ENCODE peak calls at places on chromosomes 16 and 17, in five cellular contexts. One of them, this sample, is unnamed.

GRCh38 chr16:65121870-65122723 is at the start of gene CDH11:
- DNase-seq in neural progenitor cell: peak
- DNase-seq in A549: no peak
- DNase-seq in PC-9: no peak
- DNase-seq in fibroblast of lung: peak
- DNase-seq in this sample: no peak

GRCh38 chr16:24572069-24572468 is 32.7 kb downstream of the RBBP6 start:
- DNase-seq in fibroblast of lung: no peak
- DNase-seq in A549: no peak
- DNase-seq in PC-9: no peak
- DNase-seq in neural progenitor cell: no peak
- DNase-seq in this sample: no peak

GRCh38 chr17:57995076-57995956 is 7.3 kb upstream of the VEZF1 start:
- DNase-seq in fibroblast of lung: peak
- DNase-seq in A549: peak
- DNase-seq in neural progenitor cell: peak
- DNase-seq in PC-9: peak
- DNase-seq in this sample: peak

GRCh38 chr17:81394831-81395599 is at the start of gene BAHCC1:
- DNase-seq in A549: peak
- DNase-seq in neural progenitor cell: peak
- DNase-seq in PC-9: peak
- DNase-seq in fibroblast of lung: peak
- DNase-seq in this sample: peak

GRCh38 chr17:77863814-77864161 is 94.7 kb upstream of the TNRC6C start:
- DNase-seq in A549: no peak
- DNase-seq in PC-9: no peak
- DNase-seq in neural progenitor cell: no peak
- DNase-seq in fibroblast of lung: no peak
- DNase-seq in this sample: no peak

GRCh38 chr17:20267459-20267842 is 199.9 kb downstream of the LGALS9B start:
- DNase-seq in PC-9: no peak
- DNase-seq in A549: no peak
- DNase-seq in neural progenitor cell: no peak
- DNase-seq in fibroblast of lung: no peak
- DNase-seq in this sample: peak

GRCh38 chr16:19252904-19253303 is 32.6 kb upstream of the CLEC19A start:
- DNase-seq in PC-9: no peak
- DNase-seq in A549: no peak
- DNase-seq in fibroblast of lung: no peak
- DNase-seq in neural progenitor cell: no peak
- DNase-seq in this sample: no peak

GRCh38 chr17:45320349-45320930 is 3.6 kb upstream of the MAP3K14 start:
- DNase-seq in neural progenitor cell: no peak
- DNase-seq in fibroblast of lung: peak
- DNase-seq in A549: no peak
- DNase-seq in PC-9: peak
- DNase-seq in this sample: no peak

GRCh38 chr16:82741073-82741615 is 114.4 kb downstream of the CDH13 start:
- DNase-seq in fibroblast of lung: no peak
- DNase-seq in neural progenitor cell: no peak
- DNase-seq in PC-9: no peak
- DNase-seq in A549: no peak
- DNase-seq in this sample: no peak

GRCh38 chr16:86608301-86608747 is 30.0 kb downstream of the FOXL1 start:
- DNase-seq in PC-9: no peak
- DNase-seq in A549: no peak
- DNase-seq in fibroblast of lung: peak
- DNase-seq in neural progenitor cell: no peak
- DNase-seq in this sample: no peak

GRCh38 chr17:67059372-67059771 is 15.0 kb downstream of the CACNG1 start:
- DNase-seq in PC-9: no peak
- DNase-seq in fibroblast of lung: no peak
- DNase-seq in neural progenitor cell: no peak
- DNase-seq in A549: no peak
- DNase-seq in this sample: peak

GRCh38 chr17:17096438-17097178 is 54.4 kb downstream of the MPRIP start:
- DNase-seq in PC-9: no peak
- DNase-seq in A549: no peak
- DNase-seq in fibroblast of lung: peak
- DNase-seq in neural progenitor cell: no peak
- DNase-seq in this sample: no peak

GRCh38 chr16:21598676-21599157 is 660 bp upstream of the METTL9 start:
- DNase-seq in A549: no peak
- DNase-seq in fibroblast of lung: no peak
- DNase-seq in neural progenitor cell: no peak
- DNase-seq in PC-9: peak
- DNase-seq in this sample: no peak

GRCh38 chr16:66948034-66948821 is 12.8 kb upstream of the CES3 start:
- DNase-seq in A549: no peak
- DNase-seq in neural progenitor cell: no peak
- DNase-seq in PC-9: no peak
- DNase-seq in fibroblast of lung: no peak
- DNase-seq in this sample: no peak

GRCh38 chr16:66950971-66951790 is 9.9 kb upstream of the CES3 start:
- DNase-seq in neural progenitor cell: no peak
- DNase-seq in fibroblast of lung: no peak
- DNase-seq in A549: no peak
- DNase-seq in PC-9: no peak
- DNase-seq in this sample: no peak

GRCh38 chr16:66950437-66950836 is 10.6 kb upstream of the CES3 start:
- DNase-seq in neural progenitor cell: no peak
- DNase-seq in fibroblast of lung: no peak
- DNase-seq in A549: no peak
- DNase-seq in PC-9: no peak
- DNase-seq in this sample: no peak

GRCh38 chr16:66947302-66948033 is 12.2 kb downstream of the CES2 start:
- DNase-seq in A549: peak
- DNase-seq in PC-9: peak
- DNase-seq in fibroblast of lung: peak
- DNase-seq in neural progenitor cell: peak
- DNase-seq in this sample: peak

GRCh38 chr16:66949472-66949871 is 11.6 kb upstream of the CES3 start:
- DNase-seq in A549: no peak
- DNase-seq in neural progenitor cell: no peak
- DNase-seq in fibroblast of lung: no peak
- DNase-seq in PC-9: no peak
- DNase-seq in this sample: no peak
- H3K4me2 ChIP-seq in A549: no peak
- H3K4me2 ChIP-seq in neural progenitor cell: no peak
- H3K4me2 ChIP-seq in fibroblast of lung: no peak
- H3K4me2 ChIP-seq in PC-9: no peak
- H3K4me2 ChIP-seq in this sample: no peak

GRCh38 chr17:38418069-38418692 is 10.1 kb upstream of the ARHGAP23 start:
- DNase-seq in PC-9: no peak
- DNase-seq in neural progenitor cell: no peak
- DNase-seq in A549: no peak
- DNase-seq in fibroblast of lung: no peak
- DNase-seq in this sample: no peak

GRCh38 chr17:38417210-38417951 is 10.9 kb upstream of the ARHGAP23 start:
- DNase-seq in neural progenitor cell: no peak
- DNase-seq in fibroblast of lung: no peak
- DNase-seq in A549: no peak
- DNase-seq in PC-9: no peak
- DNase-seq in this sample: no peak

GRCh38 chr17:38418693-38419507 is 9.4 kb upstream of the ARHGAP23 start:
- DNase-seq in A549: no peak
- DNase-seq in neural progenitor cell: peak
- DNase-seq in fibroblast of lung: no peak
- DNase-seq in PC-9: no peak
- DNase-seq in this sample: peak

GRCh38 chr17:38416840-38417209 is 11.4 kb upstream of the ARHGAP23 start:
- DNase-seq in A549: no peak
- DNase-seq in PC-9: no peak
- DNase-seq in neural progenitor cell: no peak
- DNase-seq in fibroblast of lung: no peak
- DNase-seq in this sample: peak

GRCh38 chr17:38415250-38416194 is 12.7 kb upstream of the ARHGAP23 start:
- DNase-seq in PC-9: peak
- DNase-seq in fibroblast of lung: peak
- DNase-seq in neural progenitor cell: peak
- DNase-seq in A549: no peak
- DNase-seq in this sample: peak
- H3K4me3 ChIP-seq in PC-9: peak
- H3K4me3 ChIP-seq in fibroblast of lung: no peak
- H3K4me3 ChIP-seq in neural progenitor cell: peak
- H3K4me3 ChIP-seq in A549: peak
- H3K4me3 ChIP-seq in this sample: no peak

GRCh38 chr17:63960006-63960405 is 12.7 kb downstream of the SCN4A start:
- DNase-seq in neural progenitor cell: no peak
- DNase-seq in fibroblast of lung: no peak
- DNase-seq in PC-9: no peak
- DNase-seq in A549: no peak
- DNase-seq in this sample: no peak

GRCh38 chr17:63963123-63963522 is 9.6 kb downstream of the SCN4A start:
- DNase-seq in neural progenitor cell: no peak
- DNase-seq in A549: no peak
- DNase-seq in fibroblast of lung: no peak
- DNase-seq in PC-9: no peak
- DNase-seq in this sample: no peak

GRCh38 chr17:63961355-63962207 is 11.1 kb downstream of the SCN4A start:
- DNase-seq in neural progenitor cell: peak
- DNase-seq in PC-9: peak
- DNase-seq in fibroblast of lung: peak
- DNase-seq in A549: peak
- DNase-seq in this sample: peak

GRCh38 chr17:63962298-63962744 is 10.4 kb downstream of the SCN4A start:
- DNase-seq in fibroblast of lung: no peak
- DNase-seq in neural progenitor cell: no peak
- DNase-seq in A549: no peak
- DNase-seq in PC-9: no peak
- DNase-seq in this sample: no peak

DNA sequence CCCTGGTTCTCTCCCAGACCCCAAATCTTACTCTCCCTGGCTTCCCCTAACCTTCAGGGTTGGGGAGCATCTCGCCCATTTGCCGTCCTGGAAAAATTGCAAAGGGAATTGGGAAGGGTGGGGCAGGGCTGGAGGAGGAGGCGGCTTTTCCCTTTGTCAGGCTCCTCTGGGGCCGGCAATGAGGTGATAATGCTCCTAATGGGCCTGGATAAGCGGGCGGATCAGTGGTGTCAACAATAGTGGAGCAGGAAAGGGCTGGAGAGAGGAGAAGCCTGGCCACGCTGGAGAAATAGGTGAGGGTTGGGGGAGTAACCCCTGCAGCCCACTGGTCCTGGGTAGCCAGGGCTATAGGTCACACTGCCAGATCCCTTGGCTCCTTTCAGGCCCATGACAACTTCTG is 12.3 kb downstream of the SCN4A start:
- DNase-seq in A549: no peak
- DNase-seq in PC-9: no peak
- DNase-seq in fibroblast of lung: no peak
- DNase-seq in neural progenitor cell: peak
- DNase-seq in this sample: no peak
- H3K27ac ChIP-seq in A549: no peak
- H3K27ac ChIP-seq in PC-9: no peak
- H3K27ac ChIP-seq in fibroblast of lung: no peak
- H3K27ac ChIP-seq in neural progenitor cell: no peak
- H3K27ac ChIP-seq in this sample: no peak

DNA sequence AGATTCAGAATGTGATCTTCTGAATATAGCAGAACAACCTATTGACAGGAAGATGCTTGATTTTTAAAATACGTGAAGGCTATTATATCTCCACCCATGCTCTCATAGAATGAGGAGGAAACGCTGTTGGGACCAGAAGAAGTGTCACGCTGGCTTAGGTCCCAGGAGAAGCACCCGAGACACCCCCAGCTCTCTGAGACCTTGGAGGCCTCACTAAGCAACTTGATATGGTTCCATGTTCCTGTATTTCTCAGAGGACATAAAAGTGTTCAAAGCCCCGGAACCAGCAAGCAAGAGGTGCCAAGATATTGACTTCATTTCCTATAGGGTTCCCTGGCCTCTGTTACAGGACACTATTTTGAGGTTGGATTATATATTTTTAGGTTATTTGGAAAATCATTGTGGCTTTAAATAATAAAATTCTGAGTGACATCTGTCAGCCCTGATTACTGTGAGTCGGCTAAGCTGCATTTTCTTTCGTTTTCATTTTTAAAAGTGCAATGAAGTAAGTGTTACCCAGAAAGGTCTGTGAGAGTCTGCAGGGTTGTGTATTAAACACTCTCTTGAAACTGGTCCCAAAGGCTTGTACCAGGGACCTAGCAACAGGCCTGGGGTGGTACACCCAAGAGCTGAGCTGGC is 400.0 kb downstream of the SOX9 start:
- DNase-seq in neural progenitor cell: no peak
- DNase-seq in A549: no peak
- DNase-seq in fibroblast of lung: no peak
- DNase-seq in PC-9: no peak
- DNase-seq in this sample: no peak
- H3K4me2 ChIP-seq in neural progenitor cell: no peak
- H3K4me2 ChIP-seq in A549: no peak
- H3K4me2 ChIP-seq in fibroblast of lung: no peak
- H3K4me2 ChIP-seq in PC-9: no peak
- H3K4me2 ChIP-seq in this sample: no peak

GRCh38 chr16:58127033-58127556 is 2.1 kb downstream of the CFAP20 start:
- DNase-seq in PC-9: no peak
- DNase-seq in fibroblast of lung: peak
- DNase-seq in A549: no peak
- DNase-seq in neural progenitor cell: peak
- DNase-seq in this sample: no peak
- H3K4me3 ChIP-seq in PC-9: peak
- H3K4me3 ChIP-seq in fibroblast of lung: peak
- H3K4me3 ChIP-seq in A549: no peak
- H3K4me3 ChIP-seq in neural progenitor cell: peak
- H3K4me3 ChIP-seq in this sample: peak

GRCh38 chr16:67223992-67224391 is 2.9 kb upstream of the TMEM208 start:
- DNase-seq in fibroblast of lung: no peak
- DNase-seq in PC-9: no peak
- DNase-seq in A549: no peak
- DNase-seq in neural progenitor cell: no peak
- DNase-seq in this sample: no peak

GRCh38 chr16:67227567-67227921 is 614 bp downstream of the TMEM208 start:
- DNase-seq in A549: no peak
- DNase-seq in PC-9: no peak
- DNase-seq in neural progenitor cell: no peak
- DNase-seq in fibroblast of lung: no peak
- DNase-seq in this sample: no peak

GRCh38 chr16:67226804-67227566 is at the start of gene TMEM208:
- DNase-seq in PC-9: peak
- DNase-seq in neural progenitor cell: peak
- DNase-seq in fibroblast of lung: peak
- DNase-seq in A549: peak
- DNase-seq in this sample: peak

GRCh38 chr16:67228034-67228785 is 1.3 kb downstream of the TMEM208 start:
- DNase-seq in fibroblast of lung: no peak
- DNase-seq in A549: no peak
- DNase-seq in neural progenitor cell: no peak
- DNase-seq in PC-9: no peak
- DNase-seq in this sample: no peak

GRCh38 chr16:67226295-67226803 is 581 bp upstream of the TMEM208 start:
- DNase-seq in A549: no peak
- DNase-seq in fibroblast of lung: no peak
- DNase-seq in neural progenitor cell: no peak
- DNase-seq in PC-9: no peak
- DNase-seq in this sample: no peak
- H3K27ac ChIP-seq in A549: peak
- H3K27ac ChIP-seq in fibroblast of lung: peak
- H3K27ac ChIP-seq in neural progenitor cell: no peak
- H3K27ac ChIP-seq in PC-9: no peak
- H3K27ac ChIP-seq in this sample: peak

GRCh38 chr16:1769402-1770300 is 1.7 kb downstream of the NME3 start:
- DNase-seq in fibroblast of lung: no peak
- DNase-seq in neural progenitor cell: no peak
- DNase-seq in PC-9: no peak
- DNase-seq in A549: no peak
- DNase-seq in this sample: no peak
- H3K4me2 ChIP-seq in fibroblast of lung: peak
- H3K4me2 ChIP-seq in neural progenitor cell: no peak
- H3K4me2 ChIP-seq in PC-9: peak
- H3K4me2 ChIP-seq in A549: peak
- H3K4me2 ChIP-seq in this sample: peak

This sample was measured in DND-41.